ENCODE peak calls at places on chromosomes 12 and 14, in five cellular contexts. F, M, P, L and I are unnamed samples.

GRCh38 chr12:104297477-104298113 is 5.9 kb upstream of the EID3 start:
- DNase-seq in L (no peak), F (no peak), M (no peak), P (peak; percentile 60), I (no peak)

GRCh38 chr12:132020292-132020691 is 70.5 kb downstream of the EP400 start:
- DNase-seq in M (no peak), L (no peak), F (no peak), P (no peak), I (no peak)

GRCh38 chr12:19158909-19159308 is 29.4 kb downstream of the PLEKHA5 start:
- DNase-seq in M (no peak), F (no peak), L (no peak), P (no peak), I (no peak)

GRCh38 chr12:95484524-95484923 is 10.6 kb downstream of the METAP2 start:
- DNase-seq in P (no peak), F (no peak), L (no peak), M (no peak), I (no peak)

GRCh38 chr12:110281549-110282342 is 699 bp downstream of the ATP2A2 start:
- DNase-seq in L (peak; percentile 75), P (peak; percentile 75), F (peak; percentile 11), M (peak; percentile 26), I (no peak)

GRCh38 chr14:79325071-79325470 is 886.2 kb downstream of the DIO2 start:
- DNase-seq in L (no peak), P (peak; percentile 4), F (no peak), M (no peak), I (no peak)

GRCh38 chr12:92543359-92543758 is 159.4 kb upstream of the PLEKHG7 start:
- DNase-seq in P (no peak), F (no peak), M (no peak), L (no peak), I (no peak)

GRCh38 chr14:85308531-85309300 is 221.2 kb upstream of the FLRT2 start:
- DNase-seq in L (no peak), M (no peak), F (no peak), P (no peak), I (no peak)

GRCh38 chr14:74127634-74128033 is 42.9 kb downstream of the LIN52 start:
- DNase-seq in M (no peak), P (no peak), F (no peak), L (no peak), I (no peak)

GRCh38 chr12:65967696-65968095 is 143.4 kb downstream of the HMGA2 start:
- DNase-seq in P (no peak), F (no peak), M (no peak), L (no peak), I (no peak)

GRCh38 chr12:21416611-21417121 is 20.8 kb upstream of the PYROXD1 start:
- DNase-seq in L (peak; percentile 95), M (no peak), F (no peak), P (peak; percentile 23), I (peak; percentile 97)

GRCh38 chr12:5567021-5567744 is 135.3 kb downstream of the NTF3 start:
- DNase-seq in M (no peak), F (no peak), L (no peak), P (no peak), I (no peak)

GRCh38 chr14:55103005-55103640 is 25.9 kb upstream of the LGALS3 start:
- DNase-seq in P (peak; percentile 96), M (peak; percentile 25), F (peak; percentile 75), L (peak; percentile 97), I (peak; percentile 76)

GRCh38 chr12:26340649-26341048 is 145.3 kb downstream of the SSPN start:
- DNase-seq in P (no peak), M (no peak), F (no peak), L (peak; percentile 3), I (no peak)

GRCh38 chr14:25120261-25120660 is 70.3 kb upstream of the STXBP6 start:
- DNase-seq in L (no peak), P (no peak), F (no peak), M (no peak), I (no peak)

GRCh38 chr12:6635375-6635855 is 344 bp downstream of the LPAR5 start:
- DNase-seq in L (no peak), M (peak; percentile 60), P (no peak), F (peak; percentile 36), I (no peak)

GRCh38 chr12:71942259-71942658 is 3.6 kb downstream of the TPH2 start:
- DNase-seq in F (no peak), M (no peak), L (no peak), P (no peak), I (no peak)

GRCh38 chr12:95547522-95548055 is 3.7 kb downstream of the USP44 start:
- DNase-seq in L (peak; percentile 10), M (no peak), F (no peak), P (no peak), I (no peak)

GRCh38 chr12:117897379-117898161 is 71.2 kb downstream of the KSR2 start:
- DNase-seq in F (no peak), L (no peak), P (no peak), M (no peak), I (no peak)

GRCh38 chr14:71267691-71268090 is 360.4 kb downstream of the PCNX1 start:
- DNase-seq in P (no peak), M (no peak), F (no peak), L (no peak), I (no peak)

GRCh38 chr14:96586056-96586455 is 83.9 kb downstream of the PAPOLA start:
- DNase-seq in M (no peak), P (no peak), F (no peak), L (no peak), I (no peak)

GRCh38 chr12:78149459-78149858 is 318.8 kb downstream of the NAV3 start:
- DNase-seq in F (no peak), L (no peak), M (no peak), P (no peak), I (no peak)